ENCODE peak calls at places on chromosomes 7 and 10, in five cellular contexts. B is H1, Z is HepG2, X is K562, J is GM12878. K is an unnamed sample.
A peak's percentile ranks its signal among the peaks of the same experiment; 100 is the strongest.

GRCh38 chr10:73590881-73591577 is at the start of gene USP54:
- DNase-seq in B (no peak), Z (peak; percentile 59), X (peak; percentile 68), J (no peak), K (peak; percentile 32)

GRCh38 chr7:30068117-30068516 is 39.9 kb downstream of the PLEKHA8 start:
- DNase-seq in B (no peak), Z (no peak), X (no peak), J (no peak), K (no peak)

GRCh38 chr7:51316262-51316665 is 345 bp downstream of the COBL start:
- DNase-seq in B (peak; percentile 74), Z (no peak), X (no peak), J (no peak), K (no peak)

GRCh38 chr10:124016795-124017375 is 76.5 kb downstream of the CHST15 start:
- DNase-seq in B (no peak), Z (no peak), X (no peak), J (no peak), K (no peak)

GRCh38 chr7:144730224-144730623 is 105.6 kb downstream of the TPK1 start:
- DNase-seq in B (no peak), Z (no peak), X (no peak), J (no peak), K (no peak)

GRCh38 chr10:96588601-96589419 is 2.0 kb upstream of the TM9SF3 start:
- DNase-seq in B (no peak), Z (no peak), X (no peak), J (peak; percentile 50), K (no peak)

GRCh38 chr10:27619329-27619728 is 115.2 kb downstream of the RAB18 start:
- DNase-seq in B (no peak), Z (no peak), X (no peak), J (no peak), K (no peak)

GRCh38 chr7:84057576-84057975 is 137.0 kb downstream of the SEMA3A start:
- DNase-seq in B (no peak), Z (no peak), X (no peak), J (no peak), K (no peak)

GRCh38 chr10:76113952-76114351 is 682.5 kb downstream of the LRMDA start:
- DNase-seq in B (no peak), Z (peak; percentile 23), X (no peak), J (no peak), K (no peak)

GRCh38 chr7:148368562-148368961 is 222.0 kb upstream of the C7orf33 start:
- DNase-seq in B (peak; percentile 33), Z (no peak), X (no peak), J (no peak), K (no peak)

GRCh38 chr7:95209276-95209675 is 115.1 kb downstream of the PON1 start:
- DNase-seq in B (no peak), Z (no peak), X (no peak), J (no peak), K (no peak)

GRCh38 chr7:123994449-123994848 is 38.4 kb downstream of the TMEM229A start:
- DNase-seq in B (no peak), Z (no peak), X (no peak), J (no peak), K (no peak)

DNA sequence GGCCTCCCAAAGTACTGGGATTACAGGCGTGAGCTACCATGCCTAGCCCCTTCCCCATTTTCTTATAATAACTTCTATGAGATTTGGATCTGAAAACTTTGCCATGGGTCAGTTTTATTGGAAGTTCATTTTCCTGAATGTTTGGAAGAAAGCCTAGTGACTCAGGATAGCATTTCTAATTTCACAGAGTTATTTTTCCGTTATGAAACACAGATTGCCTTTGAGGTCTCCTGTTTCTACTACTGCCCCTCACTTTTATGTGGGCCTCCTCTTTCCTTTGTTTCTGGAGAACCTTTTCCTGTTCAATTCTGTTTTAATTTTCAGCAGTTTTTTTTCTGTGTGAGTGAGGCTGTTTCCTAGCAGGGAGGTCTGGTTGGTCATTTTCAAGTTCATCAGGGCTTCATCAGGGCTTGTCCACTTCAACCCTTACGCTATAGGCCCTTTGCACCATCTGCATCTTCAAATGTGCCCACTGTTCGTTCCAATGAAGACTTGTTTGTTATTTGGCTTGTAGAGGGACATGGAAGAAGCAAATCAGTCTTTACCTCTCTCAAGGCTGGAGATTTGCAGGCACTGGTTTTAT is 58.7 kb downstream of the BMPR1A start:
- DNase-seq in B (no peak), Z (no peak), X (no peak), J (no peak), K (no peak)
- TF ChIP-seq CEBPB in B (no peak), Z (no peak), X (no peak), J (no peak), K (no peak)

DNA sequence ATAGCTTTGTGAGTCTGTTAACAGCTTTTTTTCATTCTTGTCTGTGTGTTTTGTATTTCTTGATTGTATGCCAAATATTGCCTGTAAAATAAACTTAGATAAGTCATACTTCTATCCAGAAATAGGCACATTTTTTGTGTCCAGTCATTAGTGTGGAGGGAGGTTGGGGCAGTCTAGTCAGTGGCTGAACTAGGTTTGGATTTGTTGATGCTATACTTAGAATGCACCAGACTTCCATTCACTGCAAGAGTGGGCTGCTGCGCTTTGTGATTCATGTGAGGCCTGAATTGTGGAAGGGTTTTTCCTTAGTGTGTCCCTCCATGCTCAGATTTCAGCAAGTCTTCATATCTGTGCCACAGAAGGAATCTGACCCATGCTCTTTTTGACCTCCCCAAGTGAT is 50.0 kb downstream of the TRUB1 start:
- DNase-seq in B (no peak), Z (no peak), X (no peak), J (no peak), K (no peak)
- TF ChIP-seq SRF in B (no peak), Z (no peak), X (no peak), J (no peak), K (no peak)

GRCh38 chr7:135385209-135385608 is 124.7 kb downstream of the CNOT4 start:
- DNase-seq in B (no peak), Z (no peak), X (peak; percentile 47), J (no peak), K (no peak)

GRCh38 chr7:135380351-135380750 is 129.6 kb downstream of the CNOT4 start:
- DNase-seq in B (no peak), Z (no peak), X (no peak), J (no peak), K (no peak)

GRCh38 chr7:135386181-135386580 is 123.7 kb downstream of the CNOT4 start:
- DNase-seq in B (no peak), Z (no peak), X (no peak), J (no peak), K (no peak)

GRCh38 chr7:135383525-135383924 is 126.4 kb downstream of the CNOT4 start:
- DNase-seq in B (no peak), Z (no peak), X (no peak), J (no peak), K (no peak)

DNA sequence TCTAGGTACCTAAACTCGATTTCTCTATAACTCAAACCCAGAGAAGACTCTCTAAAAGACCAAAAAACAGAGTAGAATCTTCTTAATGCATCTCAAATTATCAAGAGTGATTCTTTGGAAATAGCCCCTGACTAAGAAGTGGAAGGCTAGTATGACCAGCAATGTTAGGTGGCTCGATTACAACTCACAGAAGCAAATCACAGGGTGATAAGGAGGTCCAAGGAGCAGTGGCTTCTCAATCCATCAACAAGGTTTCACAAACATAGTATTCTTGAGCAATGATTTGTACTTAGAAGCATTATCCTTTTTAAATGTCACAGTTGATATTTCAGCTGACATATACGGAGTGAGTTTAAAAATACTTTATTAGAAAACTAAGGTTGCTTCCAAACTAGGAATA is 127.7 kb downstream of the CNOT4 start:
- DNase-seq in B (no peak), Z (no peak), X (no peak), J (no peak), K (no peak)
- TF ChIP-seq CEBPB in B (no peak), Z (no peak), X (no peak), J (no peak), K (no peak)

DNA sequence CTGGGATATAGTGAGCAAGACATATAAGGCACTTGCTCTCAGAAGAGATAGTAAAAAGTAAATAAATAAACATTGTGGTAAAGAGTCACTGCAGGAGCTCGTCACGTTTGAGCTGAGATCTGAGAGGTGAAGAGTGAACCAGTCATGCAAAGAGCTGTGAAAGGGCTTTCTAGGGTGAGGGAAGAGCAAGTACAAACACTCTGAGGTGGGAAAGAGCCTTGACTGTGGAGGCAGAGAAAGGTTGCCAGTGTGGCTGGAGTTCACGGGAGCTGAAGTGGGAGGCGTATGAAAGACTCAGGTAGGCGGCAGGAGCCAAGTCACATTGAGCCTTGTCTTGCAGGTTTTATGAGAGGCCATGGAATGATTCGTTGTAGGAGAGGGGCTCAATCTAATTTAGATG is 141.0 kb downstream of the C1GALT1 start:
- DNase-seq in B (no peak), Z (no peak), X (no peak), J (peak; percentile 35), K (no peak)
- TF ChIP-seq SRF in B (no peak), Z (no peak), X (no peak), J (no peak), K (no peak)

DNA sequence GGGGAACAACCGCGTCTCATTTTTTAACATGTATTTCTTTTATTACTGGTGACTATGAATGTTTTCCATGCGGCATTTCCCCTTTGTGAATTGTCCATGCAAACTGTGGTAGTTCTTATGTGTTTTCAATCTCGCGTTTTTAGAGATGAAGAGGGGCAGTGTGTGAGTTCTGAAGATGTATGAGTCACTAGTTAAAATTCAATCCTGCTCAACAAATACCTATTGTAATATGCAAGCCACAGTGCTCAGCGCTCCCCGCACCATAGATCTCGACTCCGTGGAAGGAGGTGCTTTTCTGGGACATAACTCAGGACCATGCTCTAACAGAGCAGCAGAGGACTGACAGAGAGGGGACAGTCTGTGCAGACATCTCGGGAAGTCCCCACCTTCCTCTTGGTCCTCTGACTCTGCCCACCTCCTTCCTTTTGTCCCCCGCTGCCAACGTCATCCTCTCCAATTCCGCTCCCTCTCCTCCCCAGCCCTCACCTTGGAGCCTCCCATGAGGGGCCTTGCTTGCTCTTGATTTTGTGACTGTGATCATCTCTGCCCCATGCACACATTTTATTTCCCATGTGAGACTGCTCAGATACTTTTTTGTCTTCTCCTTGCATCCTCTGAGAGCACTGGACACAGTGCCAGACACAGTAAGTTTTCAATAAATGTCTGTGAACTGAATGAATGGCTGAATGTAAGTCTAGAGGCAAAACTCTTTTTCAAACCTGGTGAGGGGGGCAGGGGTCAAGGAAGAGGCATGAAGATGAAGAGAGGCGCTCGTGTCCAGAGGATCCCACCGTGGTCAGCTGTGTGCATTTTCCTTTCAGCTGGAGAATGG is 42.7 kb upstream of the PLEKHA1 start:
- DNase-seq in B (no peak), Z (peak; percentile 93), X (no peak), J (no peak), K (no peak)
- TF ChIP-seq CEBPB in B (no peak), Z (no peak), X (no peak), J (no peak), K (no peak)

GRCh38 chr10:117734626-117735405 is 192.3 kb downstream of the EMX2 start:
- DNase-seq in B (peak; percentile 71), Z (no peak), X (no peak), J (no peak), K (no peak)
- TF ChIP-seq SRF in B (no peak), Z (no peak), X (no peak), J (no peak), K (no peak)

GRCh38 chr7:41065663-41066062 is 637.2 kb downstream of the INHBA start:
- DNase-seq in B (no peak), Z (no peak), X (no peak), J (no peak), K (no peak)
- TF ChIP-seq CEBPB in B (no peak), Z (no peak), X (no peak), J (no peak), K (no peak)

K was measured in HCT116.